ENCODE peak calls at places on chromosomes 7 and 10, in four cellular contexts. Z is stimulated activated CD8-positive, alpha-beta memory T cell treated with anti-CD3 and anti-CD28 coated beads, Interleukin-2, amount 100 ng/mL, for 48 hours; V is stimulated activated CD4-positive, alpha-beta T cell treated with anti-CD3 and anti-CD28 coated beads, Interleukin-15, amount 100 ng/mL, for 24 hours; D is germinal center. G is an unnamed sample.

GRCh38 chr7:39353615-39354376 is 212.4 kb upstream of the YAE1 start:
- DNase-seq in V (no peak), D (no peak), Z (no peak), G (no peak)

GRCh38 chr10:32253300-32253699 is 93.7 kb downstream of the EPC1 start:
- DNase-seq in D (no peak), V (peak; percentile 29), Z (no peak), G (no peak)

GRCh38 chr7:29622335-29623265 is 59.0 kb downstream of the PRR15 start:
- DNase-seq in Z (no peak), V (no peak), D (no peak), G (no peak)

GRCh38 chr10:78321500-78321899 is 287.8 kb downstream of the RPS24 start:
- DNase-seq in V (no peak), D (no peak), Z (no peak), G (no peak)

GRCh38 chr7:66070222-66070621 is 5.4 kb upstream of the ASL start:
- DNase-seq in Z (no peak), V (no peak), D (no peak), G (no peak)

GRCh38 chr7:4189151-4189570 is 492.9 kb upstream of the FOXK1 start:
- DNase-seq in Z (no peak), V (no peak), D (no peak), G (no peak)

GRCh38 chr7:30922596-30922995 is 10.9 kb downstream of the AQP1 start:
- DNase-seq in D (no peak), V (no peak), Z (no peak), G (no peak)

GRCh38 chr7:76089865-76090495 is 42.1 kb downstream of the MDH2 start:
- DNase-seq in V (no peak), Z (no peak), D (no peak), G (no peak)

GRCh38 chr10:34612938-34613337 is 202.2 kb downstream of the PARD3 start:
- DNase-seq in Z (no peak), D (no peak), V (no peak), G (no peak)

GRCh38 chr7:121623130-121623872 is 227.2 kb upstream of the FAM3C start:
- DNase-seq in D (no peak), Z (no peak), V (no peak), G (no peak)

GRCh38 chr10:13788701-13789447 is 202.1 kb downstream of the PRPF18 start:
- DNase-seq in Z (no peak), V (no peak), D (no peak), G (no peak)

GRCh38 chr7:44269417-44269816 is 56.0 kb downstream of the CAMK2B start:
- DNase-seq in D (no peak), Z (no peak), V (no peak), G (no peak)

GRCh38 chr7:112898432-112899290 is 108.5 kb upstream of the TMEM168 start:
- DNase-seq in V (peak; percentile 45), D (peak; percentile 30), Z (no peak), G (no peak)

GRCh38 chr7:50339990-50340500 is 35.5 kb downstream of the IKZF1 start:
- DNase-seq in Z (no peak), D (no peak), V (peak; percentile 77), G (no peak)

GRCh38 chr7:117470777-117471176 is 9.0 kb upstream of the CFTR start:
- DNase-seq in D (no peak), Z (no peak), V (no peak), G (no peak)

GRCh38 chr7:20560325-20561180 is 54.9 kb upstream of the ABCB5 start:
- DNase-seq in Z (no peak), V (no peak), D (no peak), G (no peak)

GRCh38 chr7:50416509-50417299 is 33.4 kb downstream of the FIGNL1 start:
- DNase-seq in V (no peak), D (peak; percentile 61), Z (no peak), G (peak; percentile 29)

GRCh38 chr10:132018446-132018845 is 36.7 kb upstream of the BNIP3 start:
- DNase-seq in V (no peak), D (no peak), Z (no peak), G (no peak)

GRCh38 chr7:45088821-45089313 is at the start of gene NACAD:
- DNase-seq in Z (no peak), V (no peak), D (no peak), G (no peak)

GRCh38 chr7:46751471-46751870 is 830.4 kb upstream of the IGFBP3 start:
- DNase-seq in V (no peak), D (no peak), Z (no peak), G (no peak)

GRCh38 chr10:74799840-74800239 is 26.6 kb upstream of the KAT6B start:
- DNase-seq in D (no peak), Z (no peak), V (peak; percentile 41), G (no peak)

GRCh38 chr7:29276806-29277205 is 82.2 kb downstream of the CHN2 start:
- DNase-seq in V (no peak), Z (no peak), D (no peak), G (no peak)

GRCh38 chr10:921471-922414 is 9.8 kb downstream of the LARP4B start:
- DNase-seq in V (no peak), D (no peak), Z (no peak), G (no peak)

GRCh38 chr7:17299477-17299991 is 1.1 kb downstream of the AHR start:
- DNase-seq in V (peak; percentile 21), D (no peak), Z (no peak), G (no peak)

GRCh38 chr7:115116773-115117715 is 195.2 kb downstream of the MDFIC start:
- DNase-seq in D (no peak), V (no peak), Z (no peak), G (no peak)

GRCh38 chr10:112558476-112559166 is 111.6 kb downstream of the VTI1A start:
- DNase-seq in D (no peak), Z (no peak), V (no peak), G (no peak)

GRCh38 chr10:108556176-108556575 is 1367.1 kb downstream of the XPNPEP1 start:
- DNase-seq in V (no peak), D (no peak), Z (no peak), G (no peak)

GRCh38 chr7:37832194-37832593 is 16.2 kb upstream of the NME8 start:
- DNase-seq in V (peak; percentile 8), D (no peak), Z (no peak), G (no peak)

G was measured in GM18507.